ENCODE peak calls at places on chromosomes 16 and 17, in five cellular contexts. F, M, R, G and A are unnamed samples.

GRCh38 chr17:59783221-59784016 is 76.0 kb downstream of the VMP1 start:
- DNase-seq in F (no peak), M (no peak), G (no peak), R (no peak), A (no peak)

GRCh38 chr16:54587176-54587515 is 300.6 kb upstream of the IRX3 start:
- DNase-seq in G (no peak), R (no peak), F (no peak), M (no peak), A (peak)

GRCh38 chr17:80886641-80887573 is 104.7 kb upstream of the CHMP6 start:
- DNase-seq in M (no peak), F (peak), G (no peak), R (no peak), A (no peak)

GRCh38 chr17:64638552-64639198 is 23.4 kb downstream of the SMURF2 start:
- DNase-seq in F (no peak), G (no peak), M (no peak), R (no peak), A (no peak)

GRCh38 chr17:78117027-78117981 is 11.3 kb downstream of the TMC6 start:
- DNase-seq in R (no peak), F (no peak), G (no peak), M (no peak), A (no peak)

GRCh38 chr16:89101303-89102034 is 7.8 kb downstream of the ACSF3 start:
- DNase-seq in F (no peak), M (no peak), R (no peak), G (no peak), A (no peak)

GRCh38 chr17:79082311-79083190 is 7.9 kb downstream of the ENGASE start:
- DNase-seq in F (peak), M (peak), R (no peak), G (no peak), A (no peak)

GRCh38 chr17:58587713-58588117 is 73.3 kb upstream of the MTMR4 start:
- DNase-seq in G (no peak), R (no peak), F (peak), M (peak), A (no peak)

GRCh38 chr17:68542698-68543463 is 30.7 kb downstream of the PRKAR1A start:
- DNase-seq in R (no peak), F (no peak), M (no peak), G (no peak), A (no peak)

GRCh38 chr16:80346160-80346632 is 194.6 kb upstream of the DYNLRB2 start:
- DNase-seq in R (no peak), G (no peak), M (no peak), F (no peak), A (no peak)

GRCh38 chr16:13453938-13454553 is 465.9 kb upstream of the ERCC4 start:
- DNase-seq in F (no peak), M (no peak), G (no peak), R (no peak), A (no peak)

GRCh38 chr17:76594676-76595075 is 9.0 kb upstream of the ST6GALNAC2 start:
- DNase-seq in F (no peak), M (no peak), R (no peak), G (no peak), A (no peak)

GRCh38 chr16:30761427-30761927 is 385 bp downstream of the CFAP119 start:
- DNase-seq in G (no peak), R (no peak), M (peak), F (peak), A (no peak)

GRCh38 chr17:82548681-82549303 is 29.3 kb downstream of the FOXK2 start:
- DNase-seq in R (no peak), G (no peak), F (no peak), M (no peak), A (no peak)

GRCh38 chr17:76586741-76587487 is 1.3 kb upstream of the ST6GALNAC2 start:
- DNase-seq in F (peak), G (no peak), R (no peak), M (no peak), A (no peak)

GRCh38 chr16:5042574-5043171 is 8.9 kb upstream of the NAGPA start:
- DNase-seq in M (no peak), G (no peak), F (no peak), R (no peak), A (no peak)

GRCh38 chr16:55701442-55702319 is 45.9 kb downstream of the SLC6A2 start:
- DNase-seq in F (peak), R (no peak), G (no peak), M (peak), A (no peak)

GRCh38 chr17:28173071-28173561 is 130.6 kb downstream of the NLK start:
- DNase-seq in F (no peak), M (no peak), G (no peak), R (no peak), A (no peak)

GRCh38 chr16:69796285-69797118 is 34.4 kb downstream of the WWP2 start:
- DNase-seq in M (peak), R (no peak), F (no peak), G (no peak), A (no peak)

GRCh38 chr16:30368122-30368791 is 2.0 kb downstream of the TBC1D10B start:
- DNase-seq in M (no peak), R (no peak), G (no peak), F (no peak), A (no peak)

GRCh38 chr16:67086829-67087228 is 22.9 kb upstream of the PHAF1 start:
- DNase-seq in F (no peak), G (no peak), R (no peak), M (no peak), A (no peak)

GRCh38 chr16:11556945-11557720 is 29.6 kb downstream of the LITAF start:
- DNase-seq in F (no peak), G (no peak), M (no peak), R (no peak), A (no peak)

GRCh38 chr17:2087597-2088211 is 32.8 kb downstream of the HIC1 start:
- DNase-seq in M (no peak), F (peak), R (no peak), G (no peak), A (no peak)

GRCh38 chr17:61201211-61201610 is 198.4 kb upstream of the TBX2 start:
- DNase-seq in F (no peak), M (no peak), R (no peak), G (no peak), A (no peak)

GRCh38 chr17:73043686-73044581 is 48.6 kb downstream of the SLC39A11 start:
- DNase-seq in R (no peak), F (no peak), G (no peak), M (no peak), A (no peak)

GRCh38 chr16:21162661-21163151 is 4.2 kb downstream of the LDAF1 start:
- DNase-seq in F (no peak), M (no peak), G (no peak), R (no peak), A (no peak)

GRCh38 chr17:50798424-50799344 is 31.4 kb upstream of the ANKRD40CL start:
- DNase-seq in F (no peak), M (no peak), R (no peak), G (no peak), A (no peak)

GRCh38 chr17:75109407-75110236 is at the start of gene ARMC7:
- DNase-seq in M (peak), F (peak), R (peak), G (peak), A (peak)

GRCh38 chr17:44267818-44268490 is at the start of gene SLC4A1:
- DNase-seq in F (no peak), M (no peak), R (no peak), G (no peak), A (no peak)

GRCh38 chr17:44904001-44904984 is 5.0 kb upstream of the EFTUD2 start:
- DNase-seq in F (no peak), G (no peak), M (no peak), R (no peak), A (no peak)

GRCh38 chr16:1364510-1364909 is 12.8 kb downstream of the GNPTG start:
- DNase-seq in M (no peak), R (no peak), F (no peak), G (no peak), A (no peak)

GRCh38 chr16:23869052-23869451 is 33.3 kb downstream of the PRKCB start:
- DNase-seq in M (no peak), G (no peak), R (no peak), F (no peak), A (no peak)

GRCh38 chr16:62540496-62540895 is 504.3 kb upstream of the CDH8 start:
- DNase-seq in G (no peak), F (no peak), M (no peak), R (no peak), A (no peak)

GRCh38 chr16:71520550-71520949 is 5.7 kb upstream of the CHST4 start:
- DNase-seq in M (no peak), R (no peak), F (no peak), G (no peak), A (no peak)

GRCh38 chr17:51435641-51436091 is 175.3 kb downstream of the UTP18 start:
- DNase-seq in R (no peak), G (no peak), M (peak), F (peak), A (peak)

GRCh38 chr16:74711938-74712337 is 11.3 kb upstream of the MLKL start:
- DNase-seq in R (no peak), M (no peak), F (no peak), G (no peak), A (no peak)

GRCh38 chr17:14833201-14833773 is 431.8 kb downstream of the PMP22 start:
- DNase-seq in F (no peak), G (no peak), M (no peak), R (no peak), A (no peak)